ENCODE peak calls at places on chromosomes 13 and 19, in five cellular contexts. One of them, this sample, is unnamed.

GRCh38 chr13:114179087-114179658 is at the start of gene CFAP97D2:
- DNase-seq in fibroblast of villous mesenchyme: no peak
- DNase-seq in Calu3: no peak
- DNase-seq in neural progenitor cell: peak
- DNase-seq in endothelial cell of umbilical vein: no peak
- DNase-seq in this sample: no peak

GRCh38 chr19:49533551-49534488 is 6.0 kb downstream of the RCN3 start:
- DNase-seq in fibroblast of villous mesenchyme: peak
- DNase-seq in Calu3: peak
- DNase-seq in neural progenitor cell: peak
- DNase-seq in endothelial cell of umbilical vein: peak
- DNase-seq in this sample: peak

GRCh38 chr13:36555151-36555986 is 118.5 kb upstream of the SERTM1 start:
- DNase-seq in fibroblast of villous mesenchyme: no peak
- DNase-seq in Calu3: no peak
- DNase-seq in neural progenitor cell: no peak
- DNase-seq in endothelial cell of umbilical vein: no peak
- DNase-seq in this sample: no peak

GRCh38 chr19:42214810-42215209 is 2.7 kb downstream of the DEDD2 start:
- DNase-seq in fibroblast of villous mesenchyme: no peak
- DNase-seq in Calu3: no peak
- DNase-seq in neural progenitor cell: no peak
- DNase-seq in endothelial cell of umbilical vein: no peak
- DNase-seq in this sample: no peak

GRCh38 chr13:44158741-44159632 is 214.6 kb upstream of the SERP2 start:
- DNase-seq in fibroblast of villous mesenchyme: peak
- DNase-seq in Calu3: no peak
- DNase-seq in neural progenitor cell: no peak
- DNase-seq in endothelial cell of umbilical vein: peak
- DNase-seq in this sample: no peak

GRCh38 chr19:33941133-33941532 is 144.5 kb downstream of the KCTD15 start:
- DNase-seq in fibroblast of villous mesenchyme: no peak
- DNase-seq in Calu3: no peak
- DNase-seq in neural progenitor cell: no peak
- DNase-seq in endothelial cell of umbilical vein: no peak
- DNase-seq in this sample: no peak

GRCh38 chr19:3505598-3506383 is at the start of gene FZR1:
- DNase-seq in fibroblast of villous mesenchyme: peak
- DNase-seq in Calu3: peak
- DNase-seq in neural progenitor cell: peak
- DNase-seq in endothelial cell of umbilical vein: peak
- DNase-seq in this sample: peak

GRCh38 chr19:20276011-20276738 is 109.2 kb downstream of the ZNF486 start:
- DNase-seq in fibroblast of villous mesenchyme: no peak
- DNase-seq in Calu3: no peak
- DNase-seq in neural progenitor cell: no peak
- DNase-seq in endothelial cell of umbilical vein: no peak
- DNase-seq in this sample: no peak

GRCh38 chr19:13646758-13647157 is 117.6 kb upstream of the MRI1 start:
- DNase-seq in fibroblast of villous mesenchyme: no peak
- DNase-seq in Calu3: no peak
- DNase-seq in neural progenitor cell: no peak
- DNase-seq in endothelial cell of umbilical vein: no peak
- DNase-seq in this sample: no peak

GRCh38 chr19:40219721-40220276 is 1.6 kb upstream of the TTC9B start:
- DNase-seq in fibroblast of villous mesenchyme: peak
- DNase-seq in Calu3: peak
- DNase-seq in neural progenitor cell: no peak
- DNase-seq in endothelial cell of umbilical vein: peak
- DNase-seq in this sample: no peak

GRCh38 chr19:29667941-29668340 is 2.7 kb downstream of the PLEKHF1 start:
- DNase-seq in fibroblast of villous mesenchyme: no peak
- DNase-seq in Calu3: no peak
- DNase-seq in neural progenitor cell: no peak
- DNase-seq in endothelial cell of umbilical vein: no peak
- DNase-seq in this sample: no peak
- TF ChIP-seq CTCF in fibroblast of villous mesenchyme: no peak
- TF ChIP-seq CTCF in Calu3: no peak
- TF ChIP-seq CTCF in neural progenitor cell: no peak
- TF ChIP-seq CTCF in endothelial cell of umbilical vein: no peak
- TF ChIP-seq CTCF in this sample: no peak

GRCh38 chr13:52809310-52809769 is 39.1 kb downstream of the PCDH8 start:
- DNase-seq in fibroblast of villous mesenchyme: peak
- DNase-seq in Calu3: peak
- DNase-seq in neural progenitor cell: peak
- DNase-seq in endothelial cell of umbilical vein: peak
- DNase-seq in this sample: peak
- TF ChIP-seq CTCF in fibroblast of villous mesenchyme: peak
- TF ChIP-seq CTCF in Calu3: peak
- TF ChIP-seq CTCF in neural progenitor cell: peak
- TF ChIP-seq CTCF in endothelial cell of umbilical vein: peak
- TF ChIP-seq CTCF in this sample: peak

DNA sequence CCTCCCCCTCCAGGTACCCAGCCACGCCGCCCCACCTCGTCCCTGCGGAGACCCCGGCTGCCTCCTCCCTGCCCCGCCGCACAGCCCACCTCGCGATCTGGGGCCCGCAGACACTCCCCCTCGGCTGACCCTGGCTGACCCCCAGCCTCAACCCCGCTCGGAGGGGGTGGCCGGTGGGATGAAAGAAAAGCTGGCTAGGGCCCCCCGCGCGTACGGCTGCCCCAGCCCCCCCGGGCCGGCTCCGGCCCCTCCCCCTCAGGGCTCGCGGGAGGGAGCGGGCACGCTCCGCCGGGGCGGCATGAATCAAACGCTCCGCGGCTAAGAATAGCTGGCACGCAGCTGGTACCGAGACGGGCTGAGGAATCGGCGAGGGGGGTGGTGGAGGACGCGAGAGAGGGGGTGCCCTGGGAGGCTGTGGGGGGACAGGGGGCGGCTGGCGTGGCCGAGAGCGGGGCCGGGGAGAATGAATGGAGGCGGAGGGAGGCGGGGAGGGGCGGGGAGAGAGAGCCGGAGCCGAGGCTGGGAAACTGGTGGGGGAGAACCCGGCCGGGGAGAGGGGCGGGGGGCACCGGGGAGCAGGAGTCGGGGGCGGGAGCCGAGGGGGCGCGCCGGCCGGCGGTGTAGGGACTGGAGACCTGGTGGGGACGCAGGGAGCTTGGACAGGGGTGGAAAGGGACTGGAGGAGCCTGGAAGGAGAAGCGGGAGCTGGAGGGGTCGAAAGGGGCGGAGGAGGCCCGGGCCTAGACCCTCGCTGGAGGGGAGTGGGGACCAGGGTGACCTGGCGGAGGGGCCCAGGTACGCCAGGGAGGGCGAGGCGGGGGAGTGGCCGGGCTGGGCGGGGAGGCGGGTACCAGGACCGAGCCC is 1.1 kb downstream of the SHANK1 start:
- DNase-seq in fibroblast of villous mesenchyme: no peak
- DNase-seq in Calu3: no peak
- DNase-seq in neural progenitor cell: peak
- DNase-seq in endothelial cell of umbilical vein: no peak
- DNase-seq in this sample: peak
- TF ChIP-seq CTCF in fibroblast of villous mesenchyme: no peak
- TF ChIP-seq CTCF in Calu3: no peak
- TF ChIP-seq CTCF in neural progenitor cell: no peak
- TF ChIP-seq CTCF in endothelial cell of umbilical vein: no peak
- TF ChIP-seq CTCF in this sample: no peak

GRCh38 chr13:103788061-103788652 is 721.9 kb upstream of the SLC10A2 start:
- DNase-seq in fibroblast of villous mesenchyme: no peak
- DNase-seq in Calu3: no peak
- DNase-seq in neural progenitor cell: no peak
- DNase-seq in endothelial cell of umbilical vein: peak
- DNase-seq in this sample: peak
- TF ChIP-seq CTCF in fibroblast of villous mesenchyme: no peak
- TF ChIP-seq CTCF in Calu3: no peak
- TF ChIP-seq CTCF in neural progenitor cell: peak
- TF ChIP-seq CTCF in endothelial cell of umbilical vein: no peak
- TF ChIP-seq CTCF in this sample: peak

This sample was measured in glutamatergic neuron.